ENCODE peak calls at places on chromosomes 6 and 20, in five cellular contexts. H is IMR-90, T is H9, K is neuronal stem cell, Y is H1. B is an unnamed sample.

GRCh38 chr6:32177182-32177787 is 920 bp upstream of the RNF5 start:
- DNase-seq in Y (peak; percentile 90), T (peak; percentile 69), H (no peak), K (no peak), B (no peak)

GRCh38 chr20:20139403-20139802 is 87.1 kb downstream of the CFAP61 start:
- DNase-seq in Y (no peak), K (no peak), T (no peak), H (no peak), B (no peak)

GRCh38 chr6:48701572-48701971 is 590.6 kb upstream of the PTCHD4 start:
- DNase-seq in K (no peak), H (no peak), Y (no peak), T (no peak), B (no peak)

GRCh38 chr6:113858067-113858604 is 991 bp downstream of the MARCKS start:
- DNase-seq in Y (peak; percentile 60), T (peak; percentile 52), K (peak; percentile 51), H (peak; percentile 29), B (peak; percentile 60)

GRCh38 chr20:17969884-17970409 is 1.1 kb downstream of the MGME1 start:
- DNase-seq in Y (no peak), T (no peak), H (peak; percentile 70), K (no peak), B (no peak)

GRCh38 chr6:56677559-56677958 is 34.9 kb upstream of the DST start:
- DNase-seq in H (peak; percentile 72), T (no peak), Y (no peak), K (no peak), B (no peak)

GRCh38 chr20:52103469-52103910 is 88.1 kb downstream of the ZFP64 start:
- DNase-seq in H (peak; percentile 20), K (peak; percentile 8), T (peak; percentile 72), Y (peak; percentile 69), B (peak; percentile 58)

GRCh38 chr6:36662380-36662779 is 16.1 kb upstream of the CDKN1A start:
- DNase-seq in Y (no peak), K (no peak), H (no peak), T (no peak), B (no peak)

GRCh38 chr6:168871535-168872106 is 382.0 kb downstream of the THBS2 start:
- DNase-seq in K (no peak), T (no peak), Y (no peak), H (no peak), B (no peak)

GRCh38 chr20:53220482-53221307 is 248.5 kb downstream of the TSHZ2 start:
- DNase-seq in H (no peak), T (no peak), K (no peak), Y (no peak), B (no peak)

GRCh38 chr6:73309784-73310502 is 44.1 kb downstream of the DPPA5 start:
- DNase-seq in Y (peak; percentile 61), H (peak; percentile 52), T (peak; percentile 68), K (peak; percentile 50), B (peak; percentile 78)

GRCh38 chr6:1240766-1241165 is 71.1 kb upstream of the FOXQ1 start:
- DNase-seq in H (peak; percentile 16), Y (no peak), T (no peak), K (no peak), B (no peak)

GRCh38 chr6:19719691-19720127 is 117.5 kb upstream of the ID4 start:
- DNase-seq in T (peak; percentile 54), K (peak; percentile 75), Y (peak; percentile 57), H (peak; percentile 70), B (peak; percentile 54)

GRCh38 chr6:26126394-26127221 is 39.4 kb downstream of the HFE start:
- DNase-seq in H (peak; percentile 43), K (no peak), T (no peak), Y (no peak), B (no peak)

GRCh38 chr6:80287607-80288006 is 181.1 kb downstream of the BCKDHB start:
- DNase-seq in K (no peak), Y (no peak), H (no peak), T (no peak), B (no peak)

GRCh38 chr6:75147512-75147911 is 58.3 kb downstream of the COL12A1 start:
- DNase-seq in T (no peak), K (no peak), Y (no peak), H (peak; percentile 81), B (no peak)

GRCh38 chr6:87653074-87653962 is 48.7 kb downstream of the AKIRIN2 start:
- DNase-seq in H (no peak), Y (no peak), K (no peak), T (no peak), B (no peak)

GRCh38 chr20:47360489-47361267 is 4.2 kb upstream of the ZMYND8 start:
- DNase-seq in K (peak; percentile 84), Y (peak; percentile 66), H (peak; percentile 98), T (peak; percentile 75), B (peak; percentile 86)

GRCh38 chr20:47360207-47360488 is 3.6 kb upstream of the ZMYND8 start:
- DNase-seq in H (peak; percentile 64), T (no peak), K (no peak), Y (no peak), B (peak; percentile 92)

GRCh38 chr20:47359533-47360206 is 3.2 kb upstream of the ZMYND8 start:
- DNase-seq in Y (no peak), T (no peak), H (no peak), K (no peak), B (no peak)

GRCh38 chr20:47362361-47363219 is 6.1 kb upstream of the ZMYND8 start:
- DNase-seq in T (no peak), Y (no peak), H (no peak), K (no peak), B (no peak)

GRCh38 chr20:47361268-47361665 is 4.8 kb upstream of the ZMYND8 start:
- DNase-seq in Y (no peak), H (no peak), T (no peak), K (no peak), B (no peak)
- H3K79me1 ChIP-seq in Y (peaks cover 7% of the 10 kb centered on the region), H (peaks cover 8% of the 10 kb centered on the region), T (peaks cover 2% of the 10 kb centered on the region), K (no peaks in the 10 kb centered on the region), B (no peaks in the 10 kb centered on the region)

GRCh38 chr6:118764766-118765165 is 113.4 kb upstream of the CEP85L start:
- DNase-seq in T (peak; percentile 2), Y (no peak), K (no peak), H (no peak), B (no peak)
- H3K4me2 ChIP-seq in T (no peak overlapping the region), Y (no peak overlapping the region), K (no peak overlapping the region), H (no peak overlapping the region), B (no peak overlapping the region)

DNA sequence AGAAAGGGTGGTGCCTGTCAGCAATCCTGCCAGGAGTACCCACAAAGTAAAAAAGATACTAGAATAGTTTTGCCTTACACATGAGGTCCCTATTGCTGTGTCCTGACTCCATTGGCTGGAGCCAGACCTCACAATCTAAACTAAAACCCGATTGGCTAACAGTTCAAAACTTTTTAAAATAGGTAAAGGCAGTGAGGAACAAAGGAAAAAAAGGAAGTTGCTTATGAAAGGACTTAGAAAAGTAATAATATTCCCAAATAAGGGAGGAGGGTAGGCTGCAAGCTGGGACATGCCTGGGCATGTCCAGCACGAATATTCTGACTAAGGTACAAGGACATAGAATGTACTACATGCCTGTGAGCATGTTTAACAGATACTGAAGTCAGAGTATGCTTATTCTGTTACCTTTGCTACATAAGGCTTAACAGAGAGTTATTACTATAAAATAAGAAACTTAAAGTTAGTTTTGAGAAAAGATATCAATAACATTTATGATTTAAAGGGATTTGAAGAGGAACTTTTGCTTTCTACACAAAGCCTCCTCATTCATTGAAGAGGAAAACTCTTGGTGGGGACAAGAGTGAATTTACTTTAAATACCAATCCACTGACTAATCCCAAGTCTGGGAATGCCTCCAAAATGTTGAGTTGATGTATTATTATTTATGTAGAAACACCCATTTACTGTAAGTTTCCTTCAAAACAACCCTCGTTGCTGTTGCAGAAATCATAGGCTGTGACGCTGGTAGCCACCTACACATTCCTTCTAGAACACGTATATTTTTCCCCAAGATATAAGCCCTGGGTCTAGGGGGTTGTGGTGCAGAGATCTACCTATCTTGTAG is 8.2 kb upstream of the MTHFD1L start:
- DNase-seq in H (peak; percentile 100), Y (no peak), K (no peak), T (no peak), B (peak; percentile 98)
- H4K91ac ChIP-seq in H (peak overlapping the region; percentile 100), Y (no peak overlapping the region), K (no peak overlapping the region), T (no peak overlapping the region), B (no peak overlapping the region)

GRCh38 chr20:37355252-37356180 is 9.6 kb downstream of the SRC start:
- DNase-seq in T (no peak), K (no peak), H (no peak), Y (no peak), B (no peak)
- H3K79me1 ChIP-seq in T (peaks cover 3% of the 10 kb centered on the region), K (peaks cover 27% of the 10 kb centered on the region), H (peaks cover 93% of the 10 kb centered on the region), Y (peaks cover 29% of the 10 kb centered on the region), B (peaks cover 59% of the 10 kb centered on the region)

B was measured in mesenchymal stem cell.